ENCODE peak calls at places on chromosomes 13 and 19, in seven cellular contexts. One of them, this sample, is unnamed.

GRCh38 chr19:13024958-13025653 is 29.8 kb downstream of the NFIX start:
- DNase-seq in CD8-positive, alpha-beta T cell: no peak
- DNase-seq in SHP77: no peak
- DNase-seq in AG04450: no peak
- DNase-seq in activated T-cell treated with anti-CD3 and anti-CD28 coated beads, Interleukin-2, amount 50 U/mL, for 48 hours: no peak
- DNase-seq in skeletal muscle cell: no peak
- DNase-seq in effector memory CD4-positive, alpha-beta T cell: no peak
- DNase-seq in this sample: peak

GRCh38 chr19:4084547-4084877 is 17.8 kb upstream of the ZBTB7A start:
- DNase-seq in CD8-positive, alpha-beta T cell: no peak
- DNase-seq in SHP77: no peak
- DNase-seq in AG04450: no peak
- DNase-seq in activated T-cell treated with anti-CD3 and anti-CD28 coated beads, Interleukin-2, amount 50 U/mL, for 48 hours: no peak
- DNase-seq in skeletal muscle cell: no peak
- DNase-seq in effector memory CD4-positive, alpha-beta T cell: no peak
- DNase-seq in this sample: no peak

GRCh38 chr13:24511019-24511823 is 1.4 kb downstream of the PARP4 start:
- DNase-seq in CD8-positive, alpha-beta T cell: peak
- DNase-seq in SHP77: no peak
- DNase-seq in AG04450: peak
- DNase-seq in activated T-cell treated with anti-CD3 and anti-CD28 coated beads, Interleukin-2, amount 50 U/mL, for 48 hours: peak
- DNase-seq in skeletal muscle cell: peak
- DNase-seq in effector memory CD4-positive, alpha-beta T cell: peak
- DNase-seq in this sample: peak

GRCh38 chr19:40542197-40542859 is 34.3 kb upstream of the SHKBP1 start:
- DNase-seq in CD8-positive, alpha-beta T cell: no peak
- DNase-seq in SHP77: no peak
- DNase-seq in AG04450: peak
- DNase-seq in activated T-cell treated with anti-CD3 and anti-CD28 coated beads, Interleukin-2, amount 50 U/mL, for 48 hours: no peak
- DNase-seq in skeletal muscle cell: no peak
- DNase-seq in effector memory CD4-positive, alpha-beta T cell: no peak
- DNase-seq in this sample: peak

GRCh38 chr13:24218977-24219376 is 58.5 kb downstream of the SPATA13 start:
- DNase-seq in CD8-positive, alpha-beta T cell: no peak
- DNase-seq in SHP77: no peak
- DNase-seq in AG04450: no peak
- DNase-seq in activated T-cell treated with anti-CD3 and anti-CD28 coated beads, Interleukin-2, amount 50 U/mL, for 48 hours: no peak
- DNase-seq in skeletal muscle cell: no peak
- DNase-seq in effector memory CD4-positive, alpha-beta T cell: no peak
- DNase-seq in this sample: no peak

GRCh38 chr13:61880576-61881283 is 465.1 kb upstream of the PCDH20 start:
- DNase-seq in CD8-positive, alpha-beta T cell: no peak
- DNase-seq in SHP77: peak
- DNase-seq in AG04450: no peak
- DNase-seq in activated T-cell treated with anti-CD3 and anti-CD28 coated beads, Interleukin-2, amount 50 U/mL, for 48 hours: no peak
- DNase-seq in skeletal muscle cell: no peak
- DNase-seq in effector memory CD4-positive, alpha-beta T cell: no peak
- DNase-seq in this sample: no peak

GRCh38 chr19:49595006-49595818 is 4.2 kb downstream of the PRR12 start:
- DNase-seq in CD8-positive, alpha-beta T cell: no peak
- DNase-seq in SHP77: no peak
- DNase-seq in AG04450: no peak
- DNase-seq in activated T-cell treated with anti-CD3 and anti-CD28 coated beads, Interleukin-2, amount 50 U/mL, for 48 hours: no peak
- DNase-seq in skeletal muscle cell: no peak
- DNase-seq in effector memory CD4-positive, alpha-beta T cell: no peak
- DNase-seq in this sample: no peak

GRCh38 chr19:44818470-44818856 is 9.6 kb downstream of the BCAM start:
- DNase-seq in CD8-positive, alpha-beta T cell: no peak
- DNase-seq in SHP77: no peak
- DNase-seq in AG04450: no peak
- DNase-seq in activated T-cell treated with anti-CD3 and anti-CD28 coated beads, Interleukin-2, amount 50 U/mL, for 48 hours: no peak
- DNase-seq in skeletal muscle cell: no peak
- DNase-seq in effector memory CD4-positive, alpha-beta T cell: no peak
- DNase-seq in this sample: no peak

GRCh38 chr13:102003848-102004570 is 397.8 kb downstream of the FGF14 start:
- DNase-seq in CD8-positive, alpha-beta T cell: no peak
- DNase-seq in SHP77: no peak
- DNase-seq in AG04450: no peak
- DNase-seq in activated T-cell treated with anti-CD3 and anti-CD28 coated beads, Interleukin-2, amount 50 U/mL, for 48 hours: no peak
- DNase-seq in skeletal muscle cell: peak
- DNase-seq in effector memory CD4-positive, alpha-beta T cell: no peak
- DNase-seq in this sample: no peak

GRCh38 chr13:57582032-57582431 is 49.5 kb upstream of the PCDH17 start:
- DNase-seq in CD8-positive, alpha-beta T cell: no peak
- DNase-seq in SHP77: no peak
- DNase-seq in AG04450: no peak
- DNase-seq in activated T-cell treated with anti-CD3 and anti-CD28 coated beads, Interleukin-2, amount 50 U/mL, for 48 hours: no peak
- DNase-seq in skeletal muscle cell: no peak
- DNase-seq in effector memory CD4-positive, alpha-beta T cell: no peak
- DNase-seq in this sample: no peak

GRCh38 chr13:43087960-43088580 is 64.7 kb downstream of the DNAJC15 start:
- DNase-seq in CD8-positive, alpha-beta T cell: no peak
- DNase-seq in SHP77: no peak
- DNase-seq in AG04450: no peak
- DNase-seq in activated T-cell treated with anti-CD3 and anti-CD28 coated beads, Interleukin-2, amount 50 U/mL, for 48 hours: no peak
- DNase-seq in skeletal muscle cell: peak
- DNase-seq in effector memory CD4-positive, alpha-beta T cell: no peak
- DNase-seq in this sample: no peak

GRCh38 chr13:66358564-66358963 is 871.6 kb downstream of the PCDH9 start:
- DNase-seq in CD8-positive, alpha-beta T cell: no peak
- DNase-seq in SHP77: no peak
- DNase-seq in AG04450: no peak
- DNase-seq in activated T-cell treated with anti-CD3 and anti-CD28 coated beads, Interleukin-2, amount 50 U/mL, for 48 hours: no peak
- DNase-seq in skeletal muscle cell: no peak
- DNase-seq in effector memory CD4-positive, alpha-beta T cell: no peak
- DNase-seq in this sample: no peak

GRCh38 chr13:99686944-99687382 is 185.7 kb downstream of the TM9SF2 start:
- DNase-seq in CD8-positive, alpha-beta T cell: no peak
- DNase-seq in SHP77: no peak
- DNase-seq in AG04450: no peak
- DNase-seq in activated T-cell treated with anti-CD3 and anti-CD28 coated beads, Interleukin-2, amount 50 U/mL, for 48 hours: no peak
- DNase-seq in skeletal muscle cell: no peak
- DNase-seq in effector memory CD4-positive, alpha-beta T cell: no peak
- DNase-seq in this sample: peak

GRCh38 chr19:51457351-51458013 is 772 bp downstream of the SIGLEC8 start:
- DNase-seq in CD8-positive, alpha-beta T cell: no peak
- DNase-seq in SHP77: no peak
- DNase-seq in AG04450: no peak
- DNase-seq in activated T-cell treated with anti-CD3 and anti-CD28 coated beads, Interleukin-2, amount 50 U/mL, for 48 hours: no peak
- DNase-seq in skeletal muscle cell: no peak
- DNase-seq in effector memory CD4-positive, alpha-beta T cell: no peak
- DNase-seq in this sample: no peak

GRCh38 chr19:21851596-21852345 is 15.8 kb upstream of the ZNF43 start:
- DNase-seq in CD8-positive, alpha-beta T cell: peak
- DNase-seq in SHP77: no peak
- DNase-seq in AG04450: peak
- DNase-seq in activated T-cell treated with anti-CD3 and anti-CD28 coated beads, Interleukin-2, amount 50 U/mL, for 48 hours: peak
- DNase-seq in skeletal muscle cell: peak
- DNase-seq in effector memory CD4-positive, alpha-beta T cell: peak
- DNase-seq in this sample: peak

GRCh38 chr13:96834626-96835025 is 159.7 kb downstream of the OXGR1 start:
- DNase-seq in CD8-positive, alpha-beta T cell: no peak
- DNase-seq in SHP77: no peak
- DNase-seq in AG04450: no peak
- DNase-seq in activated T-cell treated with anti-CD3 and anti-CD28 coated beads, Interleukin-2, amount 50 U/mL, for 48 hours: no peak
- DNase-seq in skeletal muscle cell: no peak
- DNase-seq in effector memory CD4-positive, alpha-beta T cell: no peak
- DNase-seq in this sample: no peak

GRCh38 chr13:42048323-42048624 is 174 bp upstream of the DGKH start:
- DNase-seq in CD8-positive, alpha-beta T cell: no peak
- DNase-seq in SHP77: no peak
- DNase-seq in AG04450: no peak
- DNase-seq in activated T-cell treated with anti-CD3 and anti-CD28 coated beads, Interleukin-2, amount 50 U/mL, for 48 hours: no peak
- DNase-seq in skeletal muscle cell: no peak
- DNase-seq in effector memory CD4-positive, alpha-beta T cell: no peak
- DNase-seq in this sample: no peak

GRCh38 chr19:19530423-19530804 is 1.7 kb downstream of the YJEFN3 start:
- DNase-seq in CD8-positive, alpha-beta T cell: no peak
- DNase-seq in SHP77: no peak
- DNase-seq in AG04450: no peak
- DNase-seq in activated T-cell treated with anti-CD3 and anti-CD28 coated beads, Interleukin-2, amount 50 U/mL, for 48 hours: no peak
- DNase-seq in skeletal muscle cell: no peak
- DNase-seq in effector memory CD4-positive, alpha-beta T cell: no peak
- DNase-seq in this sample: no peak